ENCODE peak calls at places on chromosomes 12 and 14, in five cellular contexts. O is NB4, Z is fibroblast of pulmonary artery, E is cardiac fibroblast, L is keratinocyte. F is an unnamed sample.

GRCh38 chr14:50362791-50363733 is 33.6 kb downstream of the CDKL1 start:
- DNase-seq in E (peak), Z (no peak), O (no peak), L (no peak), F (no peak)

GRCh38 chr12:1006255-1006654 is 15.2 kb downstream of the ERC1 start:
- DNase-seq in Z (no peak), L (no peak), E (no peak), O (no peak), F (no peak)

GRCh38 chr12:91984571-91984970 is 161.1 kb downstream of the BTG1 start:
- DNase-seq in O (no peak), E (peak), Z (peak), L (no peak), F (no peak)

GRCh38 chr14:88316521-88316920 is 6.5 kb downstream of the KCNK10 start:
- DNase-seq in L (no peak), O (no peak), Z (no peak), E (no peak), F (no peak)

GRCh38 chr12:94516985-94517384 is 57.3 kb upstream of the CEP83 start:
- DNase-seq in L (no peak), E (peak), Z (peak), O (no peak), F (no peak)

GRCh38 chr12:65613692-65614091 is 210.6 kb upstream of the HMGA2 start:
- DNase-seq in O (no peak), L (no peak), E (no peak), Z (no peak), F (no peak)

GRCh38 chr14:47302121-47302520 is 373.3 kb downstream of the MDGA2 start:
- DNase-seq in O (no peak), L (no peak), E (no peak), Z (no peak), F (peak)

GRCh38 chr12:105279460-105280056 is 43.6 kb upstream of the APPL2 start:
- DNase-seq in E (peak), L (no peak), O (peak), Z (peak), F (no peak)

GRCh38 chr14:82070040-82070439 is 536.4 kb upstream of the SEL1L start:
- DNase-seq in Z (no peak), O (no peak), L (no peak), E (no peak), F (no peak)

GRCh38 chr14:38255673-38256357 is at the start of gene CLEC14A:
- DNase-seq in Z (no peak), E (no peak), O (no peak), L (no peak), F (no peak)

GRCh38 chr12:58288191-58288590 is 346.8 kb downstream of the ATP23 start:
- DNase-seq in O (no peak), L (no peak), Z (peak), E (peak), F (no peak)

GRCh38 chr14:76918176-76918750 is 92.1 kb downstream of the LRRC74A start:
- DNase-seq in E (peak), Z (peak), O (peak), L (no peak), F (no peak)

GRCh38 chr14:64848239-64848638 is 31.5 kb downstream of the SPTB start:
- DNase-seq in E (no peak), L (no peak), Z (no peak), O (no peak), F (no peak)

GRCh38 chr12:14111230-14111865 is 129.9 kb upstream of the GRIN2B start:
- DNase-seq in O (peak), L (no peak), Z (no peak), E (no peak), F (peak)

GRCh38 chr12:132276720-132277373 is 52.5 kb downstream of the GALNT9 start:
- DNase-seq in E (no peak), L (no peak), O (no peak), Z (no peak), F (no peak)

GRCh38 chr12:109154485-109155438 is 38.4 kb downstream of the ACACB start:
- DNase-seq in Z (peak), O (peak), L (peak), E (peak), F (no peak)

GRCh38 chr12:51262758-51263177 is 7.4 kb downstream of the SMAGP start:
- DNase-seq in E (peak), L (no peak), Z (peak), O (peak), F (peak)

GRCh38 chr14:91228112-91229004 is 16.1 kb downstream of the GPR68 start:
- DNase-seq in E (peak), O (peak), Z (peak), L (no peak), F (peak)

GRCh38 chr12:116184766-116185165 is 92.7 kb downstream of the MED13L start:
- DNase-seq in Z (peak), O (no peak), E (no peak), L (no peak), F (no peak)

GRCh38 chr14:103073367-103073875 is 10.6 kb upstream of the LBHD2 start:
- DNase-seq in E (no peak), O (no peak), L (no peak), Z (no peak), F (peak)

GRCh38 chr14:96176811-96177211 is 27.8 kb upstream of the BDKRB2 start:
- DNase-seq in O (no peak), L (peak), E (peak), Z (peak), F (no peak)

GRCh38 chr12:98149270-98149669 is 366.1 kb upstream of the TMPO start:
- DNase-seq in L (no peak), E (no peak), Z (no peak), O (no peak), F (no peak)

DNA sequence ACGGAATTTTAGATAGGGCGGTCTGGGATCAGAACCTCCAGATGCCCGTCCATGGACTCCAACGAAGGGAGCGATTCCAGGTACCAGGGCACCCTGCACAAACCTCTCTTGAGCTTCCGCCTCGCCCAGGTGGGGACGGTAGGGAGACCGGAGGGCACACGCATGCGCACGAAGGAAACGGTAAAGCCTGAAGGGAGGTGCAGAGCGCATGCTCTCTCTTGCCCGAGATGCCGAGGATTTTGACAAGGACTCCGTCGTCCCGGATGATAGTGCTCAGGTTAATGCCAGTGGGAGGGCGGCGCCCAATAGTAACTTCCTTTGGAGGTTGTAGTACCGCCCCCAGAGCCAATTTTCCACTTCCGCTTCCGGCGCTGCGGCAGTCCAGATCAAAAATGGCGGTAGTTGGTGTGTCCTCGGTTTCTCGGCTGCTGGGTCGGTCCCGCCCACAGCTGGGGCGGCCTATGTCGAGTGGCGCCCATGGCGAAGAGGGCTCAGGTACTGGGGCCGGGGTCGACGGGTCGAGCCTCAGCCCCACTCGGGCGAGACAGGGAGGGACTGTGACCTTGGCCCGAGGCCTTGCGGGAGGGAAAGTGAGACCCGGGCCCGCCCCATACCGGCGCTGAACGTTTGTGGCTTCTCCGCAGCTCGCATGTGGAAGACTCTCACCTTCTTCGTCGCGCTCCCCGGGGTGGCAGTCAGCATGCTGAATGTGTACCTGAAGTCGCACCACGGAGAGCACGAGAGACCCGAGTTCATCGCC is at the start of gene COX6A1:
- DNase-seq in Z (peak), E (peak), L (peak), O (peak), F (peak)
- TF ChIP-seq CTCF in Z (no peak), E (no peak), L (no peak), O (no peak), F (peak)

GRCh38 chr12:3073438-3074255 is 3.5 kb upstream of the TSPAN9 start:
- DNase-seq in Z (peak), L (peak), O (peak), E (peak), F (peak)
- H3K4me3 ChIP-seq in Z (no peak), L (no peak), O (no peak), E (no peak), F (peak)

DNA sequence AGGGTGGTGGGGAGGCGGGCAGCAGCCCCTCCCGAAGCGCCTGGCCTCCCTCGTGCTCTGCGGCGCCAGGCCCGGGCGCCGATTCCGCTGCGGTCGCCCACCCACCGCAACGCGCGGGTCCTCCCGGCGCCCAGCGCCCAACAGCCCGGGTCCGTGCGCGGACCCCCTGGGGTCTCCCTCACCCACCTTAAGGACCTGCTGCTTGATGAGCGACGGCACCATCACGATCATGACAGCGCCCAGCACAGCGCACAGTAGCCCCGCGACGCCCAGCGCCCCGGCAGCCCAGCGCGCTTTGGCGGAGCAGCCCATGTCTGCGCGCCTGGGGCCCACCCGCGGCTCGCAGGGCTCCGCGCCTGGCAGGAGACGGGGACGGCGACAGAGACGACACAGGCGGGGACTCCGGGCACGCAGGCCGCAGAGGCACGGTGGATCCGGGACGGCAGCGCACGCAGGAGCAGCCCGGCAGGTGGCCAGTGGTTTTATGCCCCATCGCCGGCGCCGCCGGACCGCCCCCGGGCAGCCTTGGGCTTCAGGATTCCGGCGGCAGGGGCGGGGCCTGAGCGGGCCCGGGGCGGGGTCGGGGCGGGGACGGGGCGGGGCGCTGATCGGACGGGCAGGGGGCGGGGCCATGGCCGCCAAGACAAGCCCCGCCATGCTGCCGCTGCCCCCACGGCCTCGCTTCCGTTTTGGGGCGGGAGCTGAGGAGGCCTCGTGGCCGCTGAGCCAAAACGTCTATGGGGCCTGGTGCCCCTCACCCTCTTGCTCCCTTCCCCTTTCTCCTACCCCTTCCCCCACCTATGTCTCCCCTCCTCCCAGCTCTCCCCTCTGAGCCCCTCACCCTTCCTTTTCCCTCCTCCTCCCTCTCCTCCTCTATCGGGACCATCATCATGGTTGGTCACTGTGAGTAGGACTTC is at the start of gene SCARB1:
- DNase-seq in L (no peak), Z (peak), E (peak), O (peak), F (no peak)
- TF ChIP-seq CTCF in L (peak), Z (no peak), E (no peak), O (no peak), F (no peak)

GRCh38 chr12:69610729-69611128 is at the start of gene LRRC10:
- DNase-seq in O (no peak), E (no peak), Z (no peak), L (no peak), F (no peak)

GRCh38 chr12:69610126-69610525 is 581 bp downstream of the LRRC10 start:
- DNase-seq in Z (no peak), E (no peak), O (no peak), L (no peak), F (no peak)

GRCh38 chr12:69613351-69613750 is 2.6 kb upstream of the LRRC10 start:
- DNase-seq in O (no peak), E (no peak), L (no peak), Z (no peak), F (no peak)

GRCh38 chr12:69602954-69603353 is 7.8 kb downstream of the LRRC10 start:
- DNase-seq in Z (no peak), L (no peak), E (no peak), O (no peak), F (no peak)

DNA sequence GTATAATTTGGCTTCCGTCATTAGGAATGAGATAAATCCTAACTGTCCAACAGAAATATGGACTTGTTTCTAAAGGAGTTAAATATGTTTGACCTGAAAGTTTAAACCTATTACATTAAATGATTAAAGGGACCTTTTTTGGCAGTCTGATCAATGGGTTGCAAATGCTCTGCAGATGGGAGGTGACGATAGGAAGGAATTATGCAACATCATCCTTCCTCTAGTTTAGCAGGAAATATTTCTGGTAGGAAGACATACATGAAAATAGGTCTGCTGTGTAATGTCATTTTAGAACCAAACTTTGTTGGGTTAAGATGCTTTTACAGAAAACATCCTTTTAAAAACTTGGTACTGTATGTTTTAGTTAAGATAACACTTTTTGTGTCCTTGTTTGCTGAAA is 2.6 kb downstream of the LRRC10 start:
- DNase-seq in E (peak), Z (peak), L (no peak), O (no peak), F (no peak)
- H3K4me3 ChIP-seq in E (no peak), Z (no peak), L (no peak), O (no peak), F (no peak)

GRCh38 chr12:67394600-67394999 is 125.4 kb downstream of the CAND1 start:
- DNase-seq in L (no peak), E (peak), Z (peak), O (no peak), F (no peak)
- TF ChIP-seq CTCF in L (peak), E (peak), Z (peak), O (no peak), F (peak)

DNA sequence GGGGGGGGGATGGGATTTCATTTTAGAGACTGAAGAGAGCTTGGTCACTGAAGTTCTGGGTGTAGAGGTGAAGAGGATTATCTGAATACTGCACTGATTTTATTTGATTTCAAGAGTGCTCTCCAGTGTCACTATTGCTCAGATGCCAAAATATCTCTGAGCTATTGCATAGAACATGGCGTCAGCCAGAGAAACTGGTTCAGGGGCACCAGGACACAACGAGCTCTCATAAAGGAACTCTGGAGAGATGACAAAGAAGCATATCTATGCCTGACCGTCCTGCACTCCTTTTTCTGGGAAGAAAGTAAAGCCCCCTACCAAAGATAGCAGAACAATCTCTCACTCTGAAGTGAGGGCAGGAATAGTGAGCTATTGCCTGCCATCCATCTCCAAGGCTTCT is 2.0 kb downstream of the SLC7A8 start:
- DNase-seq in O (no peak), L (no peak), E (no peak), Z (no peak), F (no peak)
- H3K4me3 ChIP-seq in O (no peak), L (peak), E (no peak), Z (peak), F (peak)

DNA sequence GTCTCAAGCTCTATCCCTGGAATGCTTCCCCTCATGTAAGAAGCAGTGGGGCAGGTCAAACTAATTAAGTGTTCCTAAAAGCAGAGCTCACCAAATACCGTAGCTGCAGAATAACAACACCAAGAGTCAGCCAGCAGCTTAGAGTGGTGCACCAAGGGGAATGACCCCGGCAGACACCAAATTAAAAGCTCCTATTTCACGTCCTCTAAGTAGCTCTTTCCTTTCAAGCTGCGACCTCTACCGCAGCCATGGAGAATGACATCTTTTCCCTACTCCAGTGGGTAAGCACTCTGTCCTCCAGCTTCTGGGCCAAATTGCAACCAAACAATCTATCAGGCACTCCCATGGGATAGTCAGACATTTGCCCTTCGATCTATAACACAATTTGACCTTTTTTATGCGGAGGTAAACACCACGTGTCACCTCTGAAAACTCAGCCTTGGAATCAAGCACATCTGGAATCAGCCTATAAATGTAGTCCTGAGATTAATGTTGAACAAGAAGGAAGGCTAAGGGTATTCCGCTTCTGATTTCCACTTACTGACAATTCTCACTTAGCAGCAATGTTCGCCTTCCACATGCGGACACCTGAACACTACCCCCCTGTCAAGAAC is 67.6 kb upstream of the CDKN3 start:
- DNase-seq in Z (peak), E (peak), L (peak), O (peak), F (no peak)
- TF ChIP-seq CTCF in Z (peak), E (peak), L (peak), O (peak), F (peak)

GRCh38 chr14:69703047-69704046 is 63.6 kb upstream of the SRSF5 start:
- DNase-seq in O (peak), E (no peak), Z (no peak), L (no peak), F (no peak)
- H3K4me3 ChIP-seq in O (no peak), E (no peak), Z (no peak), L (no peak), F (no peak)